ENCODE peak calls at places on chromosomes 2 and 18, in five cellular contexts. V is tibial nerve, A is psoas muscle, O is pancreas, U is transverse colon. B is an unnamed sample.
A peak's percentile ranks its signal among the peaks of the same experiment; 100 is the strongest.

GRCh38 chr18:54806526-54806925 is 21.8 kb upstream of the RAB27B start:
- DNase-seq in U (no peak), A (no peak), V (no peak), O (no peak), B (no peak)

GRCh38 chr2:216885117-216885553 is 25.3 kb upstream of the TNP1 start:
- DNase-seq in V (no peak), A (peak; percentile 12), U (no peak), O (peak; percentile 48), B (no peak)

GRCh38 chr2:215431778-215432758 is 3.8 kb downstream of the FN1 start:
- DNase-seq in O (no peak), V (no peak), A (no peak), U (no peak), B (no peak)

GRCh38 chr2:191631754-191632153 is 46.2 kb upstream of the NABP1 start:
- DNase-seq in U (peak; percentile 41), V (peak; percentile 31), O (peak; percentile 49), A (peak; percentile 21), B (peak; percentile 61)

GRCh38 chr2:233447506-233448219 is 93.4 kb downstream of the DGKD start:
- DNase-seq in U (peak; percentile 5), O (no peak), A (peak; percentile 12), V (no peak), B (peak; percentile 37)

GRCh38 chr2:48180557-48180956 is 274.3 kb upstream of the FBXO11 start:
- DNase-seq in U (no peak), O (no peak), V (no peak), A (no peak), B (no peak)

GRCh38 chr18:57660961-57661360 is 39.3 kb upstream of the NARS1 start:
- DNase-seq in A (no peak), U (no peak), O (no peak), V (no peak), B (no peak)

GRCh38 chr18:45221363-45221762 is 393.9 kb upstream of the SLC14A2 start:
- DNase-seq in A (no peak), U (no peak), V (no peak), O (no peak), B (no peak)

GRCh38 chr2:70141754-70142589 is 48.8 kb downstream of the C2orf42 start:
- DNase-seq in A (no peak), O (no peak), V (no peak), U (no peak), B (peak; percentile 94)

GRCh38 chr18:45684341-45685115 is 39.5 kb upstream of the SLC14A1 start:
- DNase-seq in O (no peak), V (no peak), U (no peak), A (no peak), B (no peak)

GRCh38 chr2:219784178-219784577 is 156.7 kb downstream of the SLC4A3 start:
- DNase-seq in O (no peak), U (no peak), V (no peak), A (no peak), B (no peak)

GRCh38 chr2:160970052-160970846 is 190.0 kb upstream of the TANK start:
- DNase-seq in A (no peak), V (peak; percentile 47), O (no peak), U (peak; percentile 28), B (no peak)

GRCh38 chr2:241770185-241770935 is 6.3 kb upstream of the GAL3ST2 start:
- DNase-seq in V (no peak), A (no peak), U (no peak), O (no peak), B (peak; percentile 91)

GRCh38 chr18:8901019-8901418 is 195.7 kb downstream of the MTCL1 start:
- DNase-seq in A (no peak), O (no peak), V (no peak), U (no peak), B (no peak)

GRCh38 chr2:145060876-145061275 is 541.0 kb upstream of the ZEB2 start:
- DNase-seq in O (no peak), U (no peak), A (no peak), V (no peak), B (no peak)

GRCh38 chr18:63817441-63818051 is 42.3 kb downstream of the SERPINB7 start:
- DNase-seq in O (no peak), A (no peak), U (no peak), V (no peak), B (no peak)

GRCh38 chr2:172539767-172540166 is 16.1 kb upstream of the PDK1 start:
- DNase-seq in U (no peak), O (no peak), A (no peak), V (no peak), B (no peak)

GRCh38 chr18:66168834-66169233 is 418.0 kb downstream of the CDH7 start:
- DNase-seq in U (no peak), V (no peak), A (no peak), O (no peak), B (no peak)

GRCh38 chr18:32920796-32921787 is 148.3 kb upstream of the KLHL14 start:
- DNase-seq in U (no peak), V (no peak), A (no peak), O (no peak), B (no peak)

GRCh38 chr2:189328451-189329249 is 112.6 kb upstream of the WDR75 start:
- DNase-seq in A (no peak), U (no peak), O (no peak), V (no peak), B (no peak)

GRCh38 chr2:144432014-144432413 is 87.9 kb downstream of the ZEB2 start:
- DNase-seq in V (no peak), A (no peak), U (no peak), O (no peak), B (no peak)

GRCh38 chr2:174691203-174691779 is 73.0 kb downstream of the CHRNA1 start:
- DNase-seq in O (no peak), V (no peak), U (no peak), A (no peak), B (no peak)

GRCh38 chr18:9343577-9343976 is 9.0 kb downstream of the TWSG1 start:
- DNase-seq in O (no peak), U (no peak), A (no peak), V (no peak), B (no peak)

GRCh38 chr2:235666240-235666781 is 172.5 kb downstream of the AGAP1 start:
- DNase-seq in O (no peak), U (no peak), V (peak; percentile 62), A (no peak), B (no peak)

GRCh38 chr18:79797518-79798345 is at the start of gene KCNG2:
- DNase-seq in O (no peak), U (no peak), A (no peak), V (no peak), B (no peak)

GRCh38 chr2:70469961-70470360 is 83.7 kb downstream of the TGFA start:
- DNase-seq in A (no peak), U (no peak), V (no peak), O (no peak), B (no peak)

GRCh38 chr2:136214801-136215200 is 96.9 kb upstream of the CXCR4 start:
- DNase-seq in O (no peak), A (no peak), U (no peak), V (no peak), B (no peak)
- H3K4me1 ChIP-seq in O (no peaks in the 10 kb centered on the region), A (no peaks in the 10 kb centered on the region), U (no peaks in the 10 kb centered on the region), V (no peaks in the 10 kb centered on the region), B (peaks cover 12% of the 10 kb centered on the region)

GRCh38 chr2:157758586-157758985 is 117.5 kb downstream of the ACVR1 start:
- DNase-seq in U (no peak), A (no peak), V (no peak), O (no peak), B (no peak)

GRCh38 chr2:157759855-157760254 is 116.3 kb downstream of the ACVR1 start:
- DNase-seq in U (no peak), A (no peak), O (no peak), V (no peak), B (no peak)

GRCh38 chr2:157761520-157761919 is 114.6 kb downstream of the ACVR1 start:
- DNase-seq in V (no peak), U (no peak), A (no peak), O (no peak), B (no peak)

GRCh38 chr2:157764386-157764785 is 111.7 kb downstream of the ACVR1 start:
- DNase-seq in V (no peak), O (no peak), A (no peak), U (no peak), B (peak; percentile 92)

GRCh38 chr2:157760949-157761348 is 115.2 kb downstream of the ACVR1 start:
- DNase-seq in O (no peak), V (no peak), U (no peak), A (no peak), B (no peak)
- TF ChIP-seq CTCF in O (no peak), V (no peak), U (peak; percentile 11), A (no peak), B (no peak)

DNA sequence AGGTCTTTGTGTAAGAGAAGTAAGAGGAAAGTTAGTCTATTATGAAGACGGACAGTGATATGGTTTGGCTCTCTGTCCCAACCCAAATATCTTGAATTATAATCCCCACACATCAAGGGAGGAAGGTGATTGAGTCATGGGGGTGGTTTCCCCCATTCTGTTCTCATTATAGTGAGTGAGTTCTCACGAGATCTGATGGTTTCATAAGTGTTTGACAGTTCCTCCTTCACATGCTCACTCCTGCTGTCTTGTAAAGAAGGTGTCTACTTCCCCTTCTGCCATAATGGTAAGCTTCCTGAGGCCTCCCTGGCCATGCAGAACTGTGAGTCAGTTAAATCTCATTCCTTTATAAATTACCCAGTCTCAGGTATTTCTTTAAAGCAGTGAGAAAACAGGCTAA is 67.6 kb downstream of the NEURL3 start:
- DNase-seq in U (no peak), A (no peak), O (no peak), V (no peak), B (no peak)
- H3K4me1 ChIP-seq in U (no peaks in the 10 kb centered on the region), A (peaks cover 7% of the 10 kb centered on the region), O (no peaks in the 10 kb centered on the region), V (no peaks in the 10 kb centered on the region), B (no peaks in the 10 kb centered on the region)

GRCh38 chr2:110876167-110876999 is 144.0 kb downstream of the ACOXL start:
- DNase-seq in A (no peak), O (no peak), U (no peak), V (no peak), B (no peak)
- TF ChIP-seq CTCF in A (no peak), O (no peak), U (no peak), V (no peak), B (peak; percentile 12)

GRCh38 chr18:3067213-3068118 is 54.5 kb upstream of the LPIN2 start:
- DNase-seq in O (peak; percentile 45), V (no peak), A (no peak), U (no peak), B (no peak)
- H3K4me1 ChIP-seq in O (no peaks in the 10 kb centered on the region), V (no peaks in the 10 kb centered on the region), A (no peaks in the 10 kb centered on the region), U (no peaks in the 10 kb centered on the region), B (no peaks in the 10 kb centered on the region)

DNA sequence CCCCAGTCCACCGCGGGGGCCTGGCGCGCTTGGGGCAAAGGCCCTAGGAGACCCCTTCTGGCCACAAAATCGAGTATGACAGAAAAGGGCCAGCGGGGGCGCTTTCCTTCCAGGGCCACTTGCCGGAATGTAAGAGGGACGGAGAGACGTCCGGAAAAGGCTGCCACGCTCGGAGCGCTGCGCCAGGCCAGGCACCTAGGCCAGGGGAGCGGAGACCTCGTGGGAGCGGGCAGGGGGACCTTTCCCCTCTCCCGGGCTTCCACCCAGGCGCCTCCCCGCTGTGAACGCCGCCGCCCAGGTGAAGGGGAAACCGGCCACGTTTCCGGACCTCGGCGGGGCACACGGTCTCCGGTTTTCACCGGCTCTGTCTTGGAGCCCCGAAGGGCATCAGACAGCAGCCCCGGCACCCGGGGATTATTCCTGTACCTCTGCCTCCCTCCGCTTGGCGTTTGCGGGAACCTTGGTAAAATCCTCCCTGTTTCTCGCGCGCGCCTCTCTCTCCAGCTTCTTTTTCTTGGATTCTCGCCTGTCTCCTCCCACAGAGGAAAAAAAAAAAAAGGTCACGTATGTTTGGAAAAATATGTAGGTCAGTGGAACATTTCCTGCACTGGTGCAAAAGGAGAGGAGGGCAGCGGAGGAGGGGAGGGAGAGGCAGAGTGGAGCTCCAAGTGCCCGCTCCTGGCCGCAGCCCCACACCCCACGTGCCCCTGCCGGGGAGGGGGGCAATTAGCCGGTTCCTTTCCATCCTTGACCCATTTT is 1.2 kb upstream of the NPAS2 start:
- DNase-seq in A (peak; percentile 71), V (peak; percentile 39), U (peak; percentile 71), O (peak; percentile 87), B (peak; percentile 81)
- TF ChIP-seq CTCF in A (no peak), V (no peak), U (peak; percentile 12), O (no peak), B (peak; percentile 36)

B was measured in right lobe of liver.